ENCODE peak calls at places on chromosomes 7 and 10, in four cellular contexts. W, Z, V and R are unnamed samples.

GRCh38 chr7:91140982-91141381 is 123.3 kb upstream of the FZD1 start:
- DNase-seq in W (no peak), Z (no peak), V (no peak), R (no peak)

GRCh38 chr7:74203157-74203556 is 6.6 kb upstream of the LAT2 start:
- DNase-seq in W (peak; percentile 67), Z (no peak), V (peak; percentile 44), R (peak; percentile 29)

GRCh38 chr10:62584216-62584615 is 210.0 kb downstream of the ZNF365 start:
- DNase-seq in W (peak; percentile 95), Z (peak; percentile 99), V (no peak), R (peak; percentile 96)

GRCh38 chr10:71246591-71247143 is 34.3 kb downstream of the UNC5B start:
- DNase-seq in W (no peak), Z (no peak), V (no peak), R (no peak)

GRCh38 chr7:140694592-140694991 is 1.9 kb upstream of the NDUFB2 start:
- DNase-seq in W (no peak), Z (no peak), V (peak; percentile 69), R (no peak)

GRCh38 chr10:26534384-26534783 is 96.2 kb downstream of the APBB1IP start:
- DNase-seq in W (no peak), Z (no peak), V (no peak), R (no peak)

GRCh38 chr7:93147358-93147757 is 827 bp downstream of the SAMD9L start:
- DNase-seq in W (peak; percentile 70), Z (no peak), V (peak; percentile 64), R (no peak)

GRCh38 chr10:95785942-95786669 is 30.1 kb downstream of the ENTPD1 start:
- DNase-seq in W (no peak), Z (no peak), V (no peak), R (no peak)

GRCh38 chr10:50431791-50432190 is 180.5 kb upstream of the ASAH2 start:
- DNase-seq in W (peak; percentile 64), Z (no peak), V (no peak), R (peak; percentile 74)

GRCh38 chr7:148374698-148375259 is 215.8 kb upstream of the C7orf33 start:
- DNase-seq in W (no peak), Z (no peak), V (no peak), R (no peak)

GRCh38 chr7:8042796-8043535 is 74.4 kb downstream of the GLCCI1 start:
- DNase-seq in W (peak; percentile 52), Z (peak; percentile 16), V (no peak), R (no peak)

GRCh38 chr10:78505657-78506056 is 472.0 kb downstream of the RPS24 start:
- DNase-seq in W (no peak), Z (no peak), V (no peak), R (no peak)

GRCh38 chr7:157250605-157251228 is 86.1 kb upstream of the DNAJB6 start:
- DNase-seq in W (peak; percentile 63), Z (no peak), V (no peak), R (no peak)

GRCh38 chr10:8404721-8405120 is 350.2 kb downstream of the GATA3 start:
- DNase-seq in W (no peak), Z (no peak), V (no peak), R (no peak)

GRCh38 chr7:36960105-36960504 is 235.8 kb upstream of the AOAH start:
- DNase-seq in W (no peak), Z (no peak), V (no peak), R (no peak)

GRCh38 chr7:46209611-46210170 is 288.6 kb upstream of the IGFBP3 start:
- DNase-seq in W (no peak), Z (no peak), V (no peak), R (no peak)

GRCh38 chr10:117830832-117831231 is 215.9 kb downstream of the RAB11FIP2 start:
- DNase-seq in W (no peak), Z (no peak), V (no peak), R (no peak)

GRCh38 chr10:63161592-63161991 is 28.5 kb downstream of the NRBF2 start:
- DNase-seq in W (no peak), Z (no peak), V (no peak), R (no peak)

GRCh38 chr10:68559872-68560200 is 301 bp upstream of the TET1 start:
- DNase-seq in W (no peak), Z (no peak), V (no peak), R (no peak)

GRCh38 chr7:138979226-138979979 is 1.8 kb downstream of the KIAA1549 start:
- DNase-seq in W (peak; percentile 17), Z (no peak), V (no peak), R (no peak)

GRCh38 chr10:48981310-48981907 is 41.8 kb upstream of the LRRC18 start:
- DNase-seq in W (peak; percentile 49), Z (no peak), V (peak; percentile 85), R (no peak)

GRCh38 chr10:20622522-20623270 is 274.4 kb downstream of the NEBL start:
- DNase-seq in W (no peak), Z (no peak), V (no peak), R (no peak)

GRCh38 chr10:17872191-17873091 is 63.3 kb downstream of the MRC1 start:
- DNase-seq in W (peak; percentile 51), Z (no peak), V (no peak), R (no peak)

GRCh38 chr7:149285581-149285975 is 23.6 kb downstream of the ZNF783 start:
- DNase-seq in W (peak; percentile 19), Z (no peak), V (no peak), R (no peak)

GRCh38 chr7:13181221-13181620 is 493.8 kb downstream of the ARL4A start:
- DNase-seq in W (peak; percentile 24), Z (no peak), V (no peak), R (no peak)

DNA sequence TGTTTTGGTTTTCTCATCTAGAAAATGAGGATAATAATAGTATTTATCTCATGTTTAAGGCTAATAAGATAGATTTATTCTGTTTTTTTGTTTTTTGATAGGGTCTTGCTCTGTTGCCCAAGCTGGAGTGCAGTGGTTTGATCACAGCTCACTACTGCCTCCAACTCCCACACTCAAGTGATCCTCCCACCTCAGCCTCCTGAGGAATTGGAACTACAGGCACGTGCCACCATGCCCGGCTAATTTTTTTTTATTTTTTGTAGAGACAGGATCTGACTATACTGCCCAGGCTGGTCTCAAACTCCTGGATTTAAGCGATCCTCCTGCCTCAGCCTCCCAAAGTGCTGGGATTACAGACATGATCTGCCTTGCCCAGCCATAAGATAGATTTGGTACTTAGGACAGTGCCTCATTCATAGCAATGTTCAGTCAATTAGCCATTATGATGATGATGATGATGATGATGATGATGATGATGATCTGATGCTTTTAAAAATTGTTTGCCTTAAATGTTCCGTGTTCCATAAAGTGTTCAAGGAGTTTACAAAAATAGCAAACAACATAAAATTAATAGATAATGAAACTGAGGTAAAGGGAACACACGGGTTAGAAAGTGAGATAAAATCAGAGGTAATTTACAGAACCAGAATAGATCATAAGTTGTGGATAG is 4.6 kb downstream of the WIPF3 start:
- DNase-seq in W (no peak), Z (no peak), V (no peak), R (no peak)
- H3K4me3 ChIP-seq in W (no peak overlapping the region), Z (no peak overlapping the region), V (no peak overlapping the region), R (no peak overlapping the region)

GRCh38 chr7:151233111-151233701 is 923 bp downstream of the CHPF2 start:
- DNase-seq in W (peak; percentile 77), Z (peak; percentile 38), V (peak; percentile 87), R (no peak)

GRCh38 chr7:151235091-151235787 is 3.0 kb downstream of the CHPF2 start:
- DNase-seq in W (no peak), Z (no peak), V (peak; percentile 78), R (no peak)

GRCh38 chr7:151231964-151232271 is 365 bp upstream of the CHPF2 start:
- DNase-seq in W (no peak), Z (no peak), V (no peak), R (no peak)

GRCh38 chr7:151232272-151233110 is at the start of gene CHPF2:
- DNase-seq in W (peak; percentile 80), Z (no peak), V (peak; percentile 99), R (no peak)

DNA sequence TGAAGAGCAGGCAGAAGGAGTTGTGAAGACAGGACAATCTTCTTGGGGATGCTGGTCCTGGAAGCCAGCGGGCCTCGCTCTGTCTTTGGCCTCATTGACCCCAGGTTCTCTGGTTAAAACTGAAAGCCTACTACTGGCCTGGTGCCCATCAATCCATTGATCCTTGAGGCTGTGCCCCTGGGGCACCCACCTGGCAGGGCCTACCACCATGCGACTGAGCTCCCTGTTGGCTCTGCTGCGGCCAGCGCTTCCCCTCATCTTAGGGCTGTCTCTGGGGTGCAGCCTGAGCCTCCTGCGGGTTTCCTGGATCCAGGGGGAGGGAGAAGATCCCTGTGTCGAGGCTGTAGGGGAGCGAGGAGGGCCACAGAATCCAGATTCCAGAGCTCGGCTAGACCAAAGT is 1.5 kb downstream of the CHPF2 start:
- DNase-seq in W (no peak), Z (no peak), V (peak; percentile 74), R (no peak)
- H3K4me3 ChIP-seq in W (peak overlapping the region; percentile 90), Z (peak overlapping the region; percentile 98), V (peak overlapping the region; percentile 90), R (peak overlapping the region; percentile 97)

DNA sequence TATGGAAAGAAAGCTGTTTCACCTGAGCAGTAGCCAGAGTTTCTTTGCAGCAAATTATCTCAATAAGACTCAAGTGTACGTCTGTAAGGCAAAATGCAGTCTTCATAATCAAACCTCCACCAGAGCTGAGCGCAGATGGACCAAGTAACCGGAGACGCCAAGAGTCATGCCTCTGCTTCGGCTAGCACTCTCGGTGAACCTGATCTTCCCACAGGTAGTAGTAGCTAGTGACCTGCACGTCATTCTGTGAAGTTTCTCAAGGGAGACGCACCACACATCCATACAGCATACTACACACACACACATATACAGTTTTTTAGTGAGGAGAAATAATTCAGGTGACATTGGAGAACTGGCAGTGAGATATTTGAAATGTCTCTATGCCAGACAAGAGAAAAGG is 357.0 kb downstream of the CRPPA start:
- DNase-seq in W (no peak), Z (no peak), V (no peak), R (no peak)
- H3K4me3 ChIP-seq in W (no peak overlapping the region), Z (no peak overlapping the region), V (no peak overlapping the region), R (no peak overlapping the region)

GRCh38 chr7:45027774-45028114 is 27.7 kb downstream of the CCM2 start:
- DNase-seq in W (no peak), Z (no peak), V (no peak), R (no peak)
- H3K4me3 ChIP-seq in W (no peak overlapping the region), Z (no peak overlapping the region), V (peak overlapping the region; percentile 61), R (no peak overlapping the region)

GRCh38 chr7:20777377-20778062 is 9.2 kb downstream of the SP8 start:
- DNase-seq in W (no peak), Z (no peak), V (no peak), R (no peak)
- H3K4me3 ChIP-seq in W (peak overlapping the region; percentile 31), Z (no peak overlapping the region), V (peak overlapping the region; percentile 11), R (no peak overlapping the region)

DNA sequence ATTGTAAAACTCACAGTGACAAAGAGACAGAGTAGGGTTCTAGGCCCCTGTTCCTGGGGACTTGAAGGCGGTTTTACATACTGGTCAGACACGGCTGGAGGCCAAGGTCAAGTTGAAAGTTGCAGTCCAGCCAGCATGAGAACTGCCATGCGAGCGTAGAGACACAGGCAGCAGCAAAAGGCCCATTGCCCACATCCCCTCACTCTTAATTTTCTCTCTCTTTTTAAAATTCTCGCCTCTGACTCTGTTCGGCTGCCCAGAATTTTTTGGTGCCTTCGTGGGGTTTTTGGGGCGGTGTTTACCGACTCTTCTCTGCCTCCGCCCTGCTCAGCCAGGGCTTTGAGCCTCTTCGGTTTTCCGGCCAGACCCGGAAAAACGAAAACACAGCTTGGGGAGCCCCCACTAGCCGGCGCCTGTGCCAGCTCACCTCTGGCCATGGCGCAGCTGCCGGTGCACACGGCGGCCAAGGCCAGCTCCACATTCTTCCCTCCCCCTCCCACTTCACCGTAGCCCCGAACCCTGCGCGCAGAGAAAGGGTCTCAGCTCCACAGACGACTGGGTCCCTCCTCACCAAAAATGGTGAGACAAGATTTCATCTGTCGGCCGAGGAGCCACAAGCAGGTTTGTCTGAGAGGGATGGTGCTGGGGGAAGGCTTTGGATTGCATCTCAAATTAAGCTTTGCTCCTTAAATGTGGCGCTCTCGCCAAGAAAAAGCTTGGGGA is 2.3 kb upstream of the HOXA13 start:
- DNase-seq in W (no peak), Z (no peak), V (peak; percentile 34), R (no peak)
- H3K4me3 ChIP-seq in W (no peak overlapping the region), Z (no peak overlapping the region), V (no peak overlapping the region), R (peak overlapping the region; percentile 78)